ENCODE peak calls at places on chromosomes 7 and 10, in six cellular contexts. One of them, this sample, is unnamed.

GRCh38 chr10:73577788-73578187 is 13.4 kb downstream of the USP54 start:
- DNase-seq in hypothalamus: no peak
- DNase-seq in HEK293T: no peak
- DNase-seq in omental fat pad: no peak
- DNase-seq in islet precursor cell: peak
- DNase-seq in iPS DF 6.9: no peak
- DNase-seq in this sample: peak

GRCh38 chr10:31304261-31304970 is 14.6 kb upstream of the ZEB1 start:
- DNase-seq in hypothalamus: no peak
- DNase-seq in HEK293T: no peak
- DNase-seq in omental fat pad: no peak
- DNase-seq in islet precursor cell: no peak
- DNase-seq in iPS DF 6.9: no peak
- DNase-seq in this sample: no peak

GRCh38 chr7:139958599-139959380 is 104.0 kb downstream of the PARP12 start:
- DNase-seq in hypothalamus: no peak
- DNase-seq in HEK293T: no peak
- DNase-seq in omental fat pad: no peak
- DNase-seq in islet precursor cell: no peak
- DNase-seq in iPS DF 6.9: no peak
- DNase-seq in this sample: no peak

GRCh38 chr7:55140221-55140980 is 121.6 kb downstream of the EGFR start:
- DNase-seq in hypothalamus: no peak
- DNase-seq in HEK293T: no peak
- DNase-seq in omental fat pad: no peak
- DNase-seq in islet precursor cell: no peak
- DNase-seq in iPS DF 6.9: no peak
- DNase-seq in this sample: no peak

GRCh38 chr7:37330775-37331174 is 117.9 kb downstream of the ELMO1 start:
- DNase-seq in hypothalamus: no peak
- DNase-seq in HEK293T: no peak
- DNase-seq in omental fat pad: no peak
- DNase-seq in islet precursor cell: no peak
- DNase-seq in iPS DF 6.9: no peak
- DNase-seq in this sample: no peak

GRCh38 chr10:118475214-118475613 is 120.2 kb downstream of the PRLHR start:
- DNase-seq in hypothalamus: no peak
- DNase-seq in HEK293T: no peak
- DNase-seq in omental fat pad: no peak
- DNase-seq in islet precursor cell: no peak
- DNase-seq in iPS DF 6.9: no peak
- DNase-seq in this sample: no peak

GRCh38 chr10:121442536-121442935 is 155.7 kb downstream of the FGFR2 start:
- DNase-seq in hypothalamus: no peak
- DNase-seq in HEK293T: no peak
- DNase-seq in omental fat pad: no peak
- DNase-seq in islet precursor cell: no peak
- DNase-seq in iPS DF 6.9: no peak
- DNase-seq in this sample: no peak

GRCh38 chr10:13590886-13591285 is 4.1 kb downstream of the PRPF18 start:
- DNase-seq in hypothalamus: no peak
- DNase-seq in HEK293T: no peak
- DNase-seq in omental fat pad: no peak
- DNase-seq in islet precursor cell: no peak
- DNase-seq in iPS DF 6.9: no peak
- DNase-seq in this sample: no peak

GRCh38 chr7:117248810-117249209 is 74.0 kb downstream of the WNT2 start:
- DNase-seq in hypothalamus: peak
- DNase-seq in HEK293T: no peak
- DNase-seq in omental fat pad: no peak
- DNase-seq in islet precursor cell: no peak
- DNase-seq in iPS DF 6.9: no peak
- DNase-seq in this sample: peak

This sample was measured in globus pallidus.